ENCODE peak calls at places on chromosomes 6 and 20, in seven cellular contexts. C, D, Z, B, X, T and E are unnamed samples.

GRCh38 chr6:72182337-72183246 is 296.2 kb downstream of the RIMS1 start:
- DNase-seq in C (peak), D (peak), Z (peak), B (peak), X (peak), T (peak), E (no peak)

GRCh38 chr6:19812512-19813119 is 24.6 kb upstream of the ID4 start:
- DNase-seq in C (peak), D (peak), Z (peak), B (peak), X (peak), T (peak), E (no peak)

GRCh38 chr20:21147593-21147992 is 21.7 kb downstream of the KIZ start:
- DNase-seq in C (peak), D (peak), Z (peak), B (peak), X (no peak), T (no peak), E (no peak)

GRCh38 chr6:7895125-7895423 is 15.5 kb downstream of the TXNDC5 start:
- DNase-seq in C (no peak), D (no peak), Z (no peak), B (no peak), X (no peak), T (no peak), E (no peak)

GRCh38 chr20:24432057-24432456 is 37.4 kb upstream of the SYNDIG1 start:
- DNase-seq in C (no peak), D (peak), Z (no peak), B (no peak), X (peak), T (peak), E (no peak)

GRCh38 chr6:32084780-32085179 is 24.4 kb downstream of the TNXB start:
- DNase-seq in C (no peak), D (no peak), Z (no peak), B (no peak), X (no peak), T (no peak), E (no peak)

GRCh38 chr20:54067606-54068174 is 2.7 kb downstream of the BCAS1 start:
- DNase-seq in C (no peak), D (peak), Z (peak), B (no peak), X (no peak), T (peak), E (no peak)

GRCh38 chr6:163876391-163876790 is 461.9 kb downstream of the QKI start:
- DNase-seq in C (peak), D (no peak), Z (no peak), B (no peak), X (peak), T (no peak), E (no peak)

GRCh38 chr6:121285041-121285440 is 49.2 kb downstream of the TBC1D32 start:
- DNase-seq in C (peak), D (peak), Z (peak), B (peak), X (no peak), T (no peak), E (no peak)

GRCh38 chr6:47168176-47168575 is 126.0 kb upstream of the ADGRF1 start:
- DNase-seq in C (peak), D (peak), Z (peak), B (peak), X (no peak), T (no peak), E (no peak)

GRCh38 chr20:54981181-54981580 is 505.8 kb downstream of the DOK5 start:
- DNase-seq in C (no peak), D (no peak), Z (no peak), B (no peak), X (no peak), T (no peak), E (no peak)

GRCh38 chr6:127554435-127555006 is 22.5 kb upstream of the C6orf58 start:
- DNase-seq in C (peak), D (peak), Z (peak), B (peak), X (peak), T (peak), E (peak)

GRCh38 chr20:10924628-10925266 is 250.9 kb upstream of the JAG1 start:
- DNase-seq in C (peak), D (peak), Z (peak), B (peak), X (no peak), T (no peak), E (no peak)

GRCh38 chr6:94269256-94269655 is 849.9 kb upstream of the EPHA7 start:
- DNase-seq in C (no peak), D (no peak), Z (no peak), B (no peak), X (no peak), T (no peak), E (no peak)

GRCh38 chr6:33727126-33727525 is 15.6 kb upstream of the UQCC2 start:
- DNase-seq in C (no peak), D (no peak), Z (no peak), B (no peak), X (no peak), T (no peak), E (no peak)

GRCh38 chr20:3229158-3229557 is 9.8 kb downstream of the SLC4A11 start:
- DNase-seq in C (no peak), D (no peak), Z (no peak), B (no peak), X (no peak), T (no peak), E (no peak)

GRCh38 chr6:10300071-10300470 is 114.8 kb downstream of the TFAP2A start:
- DNase-seq in C (no peak), D (peak), Z (peak), B (no peak), X (no peak), T (no peak), E (no peak)

GRCh38 chr6:13250703-13251102 is 77.6 kb downstream of the TBC1D7 start:
- DNase-seq in C (no peak), D (no peak), Z (peak), B (peak), X (no peak), T (no peak), E (no peak)

GRCh38 chr20:58078741-58079522 is 149.5 kb downstream of the ANKRD60 start:
- DNase-seq in C (no peak), D (no peak), Z (peak), B (no peak), X (no peak), T (no peak), E (no peak)

GRCh38 chr20:38434310-38434741 is 802 bp downstream of the SNHG17 start:
- DNase-seq in C (peak), D (peak), Z (peak), B (peak), X (peak), T (peak), E (peak)

GRCh38 chr20:9617062-9617461 is 102.7 kb downstream of the LAMP5 start:
- DNase-seq in C (peak), D (peak), Z (peak), B (peak), X (peak), T (peak), E (peak)

GRCh38 chr6:43990627-43991619 is 136.3 kb downstream of the MRPL14 start:
- DNase-seq in C (peak), D (peak), Z (no peak), B (peak), X (no peak), T (no peak), E (no peak)

GRCh38 chr6:123909989-123910388 is 106.3 kb downstream of the NKAIN2 start:
- DNase-seq in C (no peak), D (no peak), Z (no peak), B (no peak), X (no peak), T (no peak), E (no peak)

GRCh38 chr20:24368253-24368652 is 101.2 kb upstream of the SYNDIG1 start:
- DNase-seq in C (no peak), D (no peak), Z (no peak), B (no peak), X (no peak), T (no peak), E (no peak)

GRCh38 chr6:28161410-28162079 is 19.9 kb downstream of the ZKSCAN8 start:
- DNase-seq in C (peak), D (peak), Z (peak), B (peak), X (peak), T (peak), E (peak)

GRCh38 chr6:106574729-106575458 is 54.4 kb downstream of the RTN4IP1 start:
- DNase-seq in C (peak), D (no peak), Z (peak), B (peak), X (peak), T (no peak), E (no peak)

GRCh38 chr6:163355471-163355991 is 59.0 kb upstream of the QKI start:
- DNase-seq in C (peak), D (no peak), Z (peak), B (peak), X (no peak), T (no peak), E (no peak)

GRCh38 chr6:144216668-144217218 is 66.4 kb downstream of the STX11 start:
- DNase-seq in C (no peak), D (no peak), Z (no peak), B (no peak), X (no peak), T (peak), E (no peak)

GRCh38 chr6:144217797-144218196 is 67.3 kb upstream of the UTRN start:
- DNase-seq in C (no peak), D (no peak), Z (no peak), B (no peak), X (no peak), T (no peak), E (no peak)

GRCh38 chr6:144217264-144217663 is 66.9 kb downstream of the STX11 start:
- DNase-seq in C (no peak), D (no peak), Z (no peak), B (peak), X (no peak), T (no peak), E (no peak)

GRCh38 chr6:144219056-144219685 is 66.0 kb upstream of the UTRN start:
- DNase-seq in C (peak), D (peak), Z (peak), B (peak), X (peak), T (peak), E (no peak)

DNA sequence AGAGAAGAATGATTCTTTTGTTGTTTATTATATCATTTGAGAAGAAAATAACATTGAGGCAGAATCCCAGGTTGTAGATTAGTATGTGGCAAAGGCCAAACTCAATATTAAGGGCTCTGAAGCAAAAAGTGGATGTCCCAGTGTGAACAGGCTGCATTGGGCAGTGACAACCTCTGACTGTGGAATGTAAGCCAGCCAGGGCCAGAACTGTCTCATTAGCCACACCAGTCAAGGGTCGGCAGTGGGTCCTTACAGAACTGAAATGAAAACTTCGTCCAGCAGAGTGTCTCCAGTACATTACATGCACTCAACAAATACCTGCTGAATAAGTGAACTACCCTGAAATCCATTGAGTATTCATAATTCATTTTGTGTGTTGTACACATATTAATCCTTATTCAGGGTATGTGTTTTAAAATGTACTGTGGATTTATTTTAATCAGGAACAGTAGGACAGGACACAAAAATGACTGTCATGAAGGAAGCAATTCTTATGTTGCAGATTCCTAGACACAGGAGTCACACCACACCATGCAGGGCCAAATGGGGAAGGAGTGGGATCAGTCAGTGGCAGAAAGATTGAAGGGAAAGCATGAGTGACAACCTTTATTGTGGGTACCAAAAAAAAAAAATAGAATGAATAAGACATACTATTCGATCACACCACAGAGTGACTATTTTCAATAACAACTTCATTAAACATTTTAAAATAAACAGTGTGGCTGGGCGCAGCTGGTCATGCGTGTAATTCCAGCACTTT is 64.9 kb upstream of the UTRN start:
- DNase-seq in C (no peak), D (no peak), Z (no peak), B (no peak), X (no peak), T (no peak), E (no peak)
- H3K4me2 ChIP-seq in C (no peak), D (no peak), Z (no peak), B (no peak), X (no peak), T (no peak), E (no peak)

GRCh38 chr6:81856872-81857271 is 104.4 kb upstream of the TENT5A start:
- DNase-seq in C (no peak), D (no peak), Z (no peak), B (no peak), X (no peak), T (no peak), E (no peak)
- H3K4me3 ChIP-seq in C (no peak), D (no peak), Z (no peak), B (no peak), X (no peak), T (no peak), E (no peak)

DNA sequence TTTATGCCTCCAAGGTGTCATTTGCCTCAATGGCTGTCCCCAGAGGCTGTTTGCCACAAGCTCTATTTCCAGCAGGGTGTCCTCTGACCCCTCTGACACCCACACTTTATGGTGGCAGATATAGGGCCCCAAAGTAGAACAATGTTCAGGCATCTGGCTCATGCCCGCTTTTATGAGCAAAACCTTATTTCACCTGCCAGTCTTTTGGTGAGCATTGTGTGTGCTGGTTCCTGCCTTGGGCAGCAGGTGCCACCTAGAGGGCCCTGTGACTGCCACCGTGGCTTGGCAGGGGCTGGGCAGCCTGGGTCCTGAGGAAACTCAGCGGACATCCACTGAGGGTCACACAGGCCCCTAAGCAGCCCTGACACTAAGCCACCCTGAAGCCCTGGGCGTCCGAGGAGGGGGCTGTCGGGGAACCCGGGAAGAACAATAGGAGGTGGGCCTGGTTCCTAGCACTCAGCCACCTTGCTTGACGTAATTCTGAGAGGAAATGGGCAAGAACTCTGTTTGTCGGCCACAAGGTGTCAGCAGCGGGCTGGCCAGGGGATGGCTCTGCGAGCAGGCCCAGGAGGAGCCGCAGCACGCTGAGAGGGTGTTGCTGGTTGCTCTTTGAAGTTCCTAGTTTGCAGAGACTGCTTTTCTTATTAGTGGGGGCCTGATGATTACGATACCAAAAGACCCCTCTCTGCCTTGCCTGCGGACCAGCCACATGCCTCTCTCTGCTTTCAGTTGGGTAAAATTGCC is 148.9 kb downstream of the SCML4 start:
- DNase-seq in C (peak), D (peak), Z (peak), B (peak), X (peak), T (peak), E (peak)
- H3K4me2 ChIP-seq in C (no peak), D (peak), Z (peak), B (peak), X (peak), T (peak), E (peak)

GRCh38 chr6:26120807-26121140 is 33.5 kb downstream of the HFE start:
- DNase-seq in C (no peak), D (no peak), Z (no peak), B (no peak), X (no peak), T (no peak), E (no peak)

GRCh38 chr6:26122402-26122792 is 35.2 kb downstream of the HFE start:
- DNase-seq in C (no peak), D (peak), Z (peak), B (peak), X (peak), T (peak), E (peak)

GRCh38 chr6:26121141-26122004 is 34.1 kb downstream of the HFE start:
- DNase-seq in C (peak), D (peak), Z (no peak), B (peak), X (no peak), T (no peak), E (no peak)

GRCh38 chr6:26122793-26123674 is 35.8 kb downstream of the HFE start:
- DNase-seq in C (peak), D (peak), Z (peak), B (peak), X (peak), T (peak), E (peak)

GRCh38 chr6:26122005-26122388 is 34.8 kb downstream of the HFE start:
- DNase-seq in C (no peak), D (peak), Z (no peak), B (peak), X (no peak), T (no peak), E (no peak)
- H3K4me3 ChIP-seq in C (no peak), D (peak), Z (no peak), B (peak), X (peak), T (peak), E (peak)

GRCh38 chr6:37049735-37049989 is 44.2 kb downstream of the FGD2 start:
- DNase-seq in C (no peak), D (no peak), Z (no peak), B (no peak), X (no peak), T (no peak), E (no peak)
- H3K4me2 ChIP-seq in C (no peak), D (no peak), Z (no peak), B (no peak), X (no peak), T (no peak), E (peak)

GRCh38 chr20:63735859-63736718 is at the start of gene LIME1:
- DNase-seq in C (no peak), D (no peak), Z (no peak), B (no peak), X (no peak), T (no peak), E (peak)
- H3K4me3 ChIP-seq in C (no peak), D (no peak), Z (no peak), B (no peak), X (peak), T (peak), E (no peak)

GRCh38 chr6:154508573-154509375 is 1.7 kb downstream of the CNKSR3 start:
- DNase-seq in C (peak), D (no peak), Z (peak), B (peak), X (no peak), T (no peak), E (no peak)
- H3K4me2 ChIP-seq in C (peak), D (peak), Z (peak), B (peak), X (peak), T (peak), E (no peak)